ENCODE peak calls at places on chromosomes 7 and 10, in eight cellular contexts. V, K, B, H, L, Q, Y and D are unnamed samples.
A peak's percentile ranks its signal among the peaks of the same experiment; 100 is the strongest.

GRCh38 chr10:30709700-30710358 is 80.3 kb upstream of the LYZL2 start:
- DNase-seq in V (no peak), K (no peak), B (no peak), H (no peak), L (no peak), Q (no peak), Y (no peak), D (no peak)

GRCh38 chr10:80664071-80664680 is 126.5 kb downstream of the SH2D4B start:
- DNase-seq in V (peak; percentile 58), K (peak; percentile 71), B (peak; percentile 52), H (peak; percentile 55), L (peak; percentile 85), Q (peak; percentile 65), Y (peak; percentile 33), D (peak; percentile 81)

GRCh38 chr7:50791363-50791762 is 8.7 kb upstream of the GRB10 start:
- DNase-seq in V (peak; percentile 17), K (no peak), B (no peak), H (peak; percentile 38), L (no peak), Q (no peak), Y (no peak), D (no peak)

GRCh38 chr7:46791180-46791579 is 790.7 kb downstream of the TNS3 start:
- DNase-seq in V (peak; percentile 57), K (no peak), B (no peak), H (no peak), L (no peak), Q (no peak), Y (no peak), D (no peak)

GRCh38 chr7:52119537-52119936 is 802.9 kb upstream of the COBL start:
- DNase-seq in V (no peak), K (no peak), B (no peak), H (no peak), L (no peak), Q (no peak), Y (no peak), D (no peak)

GRCh38 chr7:1749864-1750466 is 79.9 kb downstream of the ELFN1 start:
- DNase-seq in V (no peak), K (no peak), B (no peak), H (no peak), L (peak; percentile 70), Q (no peak), Y (no peak), D (peak; percentile 38)

GRCh38 chr7:156156734-156157408 is 344.6 kb upstream of the SHH start:
- DNase-seq in V (no peak), K (peak; percentile 70), B (peak; percentile 11), H (peak; percentile 56), L (no peak), Q (no peak), Y (no peak), D (no peak)

GRCh38 chr10:51683031-51683830 is 16.2 kb downstream of the CSTF2T start:
- DNase-seq in V (peak; percentile 84), K (peak; percentile 84), B (no peak), H (no peak), L (no peak), Q (no peak), Y (peak; percentile 35), D (no peak)

GRCh38 chr7:101952355-101953247 is 135.2 kb downstream of the CUX1 start:
- DNase-seq in V (peak; percentile 80), K (peak; percentile 84), B (peak; percentile 9), H (no peak), L (peak; percentile 26), Q (peak; percentile 76), Y (peak; percentile 93), D (no peak)

GRCh38 chr7:42029405-42029804 is 207.6 kb downstream of the GLI3 start:
- DNase-seq in V (no peak), K (no peak), B (no peak), H (no peak), L (no peak), Q (no peak), Y (no peak), D (no peak)

GRCh38 chr7:48041665-48041995 is 6.3 kb downstream of the C7orf57 start:
- DNase-seq in V (peak; percentile 40), K (peak; percentile 52), B (no peak), H (no peak), L (no peak), Q (peak; percentile 67), Y (peak; percentile 47), D (no peak)

GRCh38 chr10:100479059-100479458 is 16.2 kb downstream of the WNT8B start:
- DNase-seq in V (no peak), K (no peak), B (no peak), H (no peak), L (no peak), Q (no peak), Y (no peak), D (no peak)

GRCh38 chr7:47937065-47937687 is 11.1 kb downstream of the PKD1L1 start:
- DNase-seq in V (no peak), K (no peak), B (no peak), H (no peak), L (no peak), Q (no peak), Y (no peak), D (no peak)

GRCh38 chr7:129569811-129570215 is 41.7 kb upstream of the NRF1 start:
- DNase-seq in V (peak; percentile 85), K (peak; percentile 93), B (no peak), H (peak; percentile 85), L (no peak), Q (peak; percentile 93), Y (peak; percentile 85), D (no peak)

GRCh38 chr7:141754939-141755338 is 9.0 kb upstream of the TAS2R3 start:
- DNase-seq in V (peak; percentile 16), K (peak; percentile 47), B (no peak), H (peak; percentile 19), L (no peak), Q (peak; percentile 23), Y (no peak), D (no peak)

GRCh38 chr7:39464350-39465054 is 101.7 kb upstream of the YAE1 start:
- DNase-seq in V (no peak), K (no peak), B (no peak), H (no peak), L (no peak), Q (no peak), Y (no peak), D (no peak)